ENCODE peak calls at places on chromosomes 12 and 14, in seven cellular contexts. Q is heart right ventricle, J is endothelial cell, M is B cell, Z is left ventricle myocardium inferior, U is foreskin fibroblast, G is heart left ventricle. F is an unnamed sample.

GRCh38 chr12:550473-551260 is 90.9 kb downstream of the B4GALNT3 start:
- DNase-seq in Q (no peak), Z (peak), M (no peak), U (no peak), J (no peak), G (no peak), F (no peak)

GRCh38 chr14:90760591-90761316 is 55.5 kb downstream of the TTC7B start:
- DNase-seq in M (no peak), G (no peak), Q (no peak), Z (no peak), J (no peak), U (peak), F (no peak)

GRCh38 chr14:63478024-63478423 is 65.2 kb downstream of the PPP2R5E start:
- DNase-seq in J (no peak), G (no peak), M (peak), Q (no peak), U (no peak), Z (no peak), F (no peak)

GRCh38 chr12:92470608-92471021 is 232.2 kb upstream of the PLEKHG7 start:
- DNase-seq in Q (no peak), G (no peak), M (peak), Z (no peak), U (no peak), J (no peak), F (no peak)

GRCh38 chr12:6959376-6960290 is 8.5 kb downstream of the PTPN6 start:
- DNase-seq in U (no peak), J (no peak), Z (peak), G (no peak), M (no peak), Q (peak), F (no peak)

GRCh38 chr12:127548123-127548553 is 718.8 kb upstream of the TMEM132C start:
- DNase-seq in J (no peak), U (peak), Q (no peak), G (no peak), Z (no peak), M (no peak), F (no peak)

GRCh38 chr12:121205491-121205890 is 4.4 kb upstream of the P2RX4 start:
- DNase-seq in Z (no peak), Q (no peak), G (no peak), U (peak), J (no peak), M (no peak), F (no peak)

GRCh38 chr12:90024261-90024660 is 315.6 kb upstream of the ATP2B1 start:
- DNase-seq in J (no peak), Q (no peak), U (peak), Z (no peak), M (no peak), G (no peak), F (no peak)

GRCh38 chr12:24534632-24535031 is 414.3 kb downstream of the BCAT1 start:
- DNase-seq in M (no peak), U (no peak), G (peak), Z (peak), J (no peak), Q (peak), F (no peak)

GRCh38 chr12:57069522-57069921 is 9.1 kb downstream of the NEMP1 start:
- DNase-seq in Q (peak), M (peak), J (peak), G (peak), Z (no peak), U (peak), F (peak)

GRCh38 chr12:93115198-93115601 is 186.1 kb upstream of the EEA1 start:
- DNase-seq in J (no peak), Q (no peak), Z (no peak), M (no peak), G (no peak), U (peak), F (no peak)

GRCh38 chr12:42730286-42730685 is 140.7 kb upstream of the PRICKLE1 start:
- DNase-seq in Q (no peak), M (no peak), U (peak), J (no peak), Z (no peak), G (no peak), F (no peak)

GRCh38 chr14:55329999-55330710 is 58.9 kb downstream of the FBXO34 start:
- DNase-seq in J (no peak), Q (no peak), Z (no peak), G (no peak), M (no peak), U (peak), F (no peak)

GRCh38 chr12:131511391-131511802 is 199.5 kb upstream of the SFSWAP start:
- DNase-seq in M (peak), U (no peak), Q (no peak), G (no peak), J (peak), Z (no peak), F (no peak)

GRCh38 chr12:27967551-27968054 is 4.9 kb downstream of the PTHLH start:
- DNase-seq in M (no peak), Z (no peak), J (no peak), U (peak), Q (no peak), G (no peak), F (no peak)

GRCh38 chr12:49131973-49132461 is 822 bp upstream of the TUBA1B start:
- DNase-seq in Q (no peak), J (no peak), G (no peak), U (peak), M (no peak), Z (no peak), F (no peak)

GRCh38 chr14:71891970-71892369 is 40.3 kb upstream of the RGS6 start:
- DNase-seq in Q (no peak), U (no peak), M (no peak), Z (no peak), G (no peak), J (no peak), F (no peak)

GRCh38 chr14:50469982-50470381 is 62.4 kb downstream of the MAP4K5 start:
- DNase-seq in U (no peak), G (no peak), Z (no peak), J (no peak), Q (no peak), M (no peak), F (no peak)

GRCh38 chr12:110312581-110313360 is 31.7 kb downstream of the ATP2A2 start:
- DNase-seq in Z (no peak), G (no peak), M (no peak), J (no peak), U (peak), Q (no peak), F (no peak)

GRCh38 chr12:51687142-51687935 is 96.3 kb downstream of the SCN8A start:
- DNase-seq in J (no peak), Z (no peak), U (peak), M (no peak), Q (no peak), G (no peak), F (no peak)

GRCh38 chr12:21631367-21631766 is 26.3 kb downstream of the LDHB start:
- DNase-seq in G (no peak), U (no peak), M (no peak), Q (no peak), J (no peak), Z (no peak), F (no peak)

GRCh38 chr12:117063162-117063911 is 35.9 kb downstream of the TESC start:
- DNase-seq in Q (peak), Z (no peak), G (peak), J (no peak), M (peak), U (no peak), F (no peak)

GRCh38 chr14:66038214-66038977 is 447.8 kb upstream of the CCDC196 start:
- DNase-seq in M (no peak), G (peak), Z (no peak), U (peak), Q (no peak), J (no peak), F (peak)

GRCh38 chr14:23539209-23539866 is 12.2 kb downstream of the ZFHX2 start:
- DNase-seq in Z (no peak), Q (no peak), J (peak), U (peak), M (peak), G (no peak), F (peak)

GRCh38 chr14:92539419-92539818 is 25.8 kb downstream of the RIN3 start:
- DNase-seq in G (no peak), M (no peak), Q (no peak), Z (no peak), J (no peak), U (no peak), F (no peak)

GRCh38 chr12:6700646-6701051 is at the start of gene PIANP:
- DNase-seq in Q (no peak), M (peak), G (no peak), J (peak), U (peak), Z (peak), F (peak)

GRCh38 chr14:24432259-24433131 is 2.7 kb downstream of the KHNYN start:
- DNase-seq in J (no peak), G (no peak), Q (no peak), M (no peak), Z (no peak), U (peak), F (no peak)

GRCh38 chr12:4069046-4070010 is 196.1 kb upstream of the PARP11 start:
- DNase-seq in U (no peak), Q (no peak), M (no peak), G (no peak), J (no peak), Z (no peak), F (no peak)

GRCh38 chr14:104026024-104026423 is 59.5 kb upstream of the ASPG start:
- DNase-seq in J (no peak), M (no peak), Q (no peak), Z (no peak), G (no peak), U (no peak), F (no peak)

GRCh38 chr14:53951661-53952265 is 4.9 kb downstream of the BMP4 start:
- DNase-seq in J (no peak), Q (no peak), G (no peak), U (peak), Z (peak), M (no peak), F (no peak)

GRCh38 chr14:72643317-72643801 is 250.5 kb downstream of the DPF3 start:
- DNase-seq in J (no peak), U (peak), G (no peak), Z (peak), M (no peak), Q (peak), F (no peak)

GRCh38 chr12:75011120-75011519 is 198.5 kb downstream of the KCNC2 start:
- DNase-seq in Z (no peak), U (no peak), Q (no peak), G (no peak), M (no peak), J (no peak), F (no peak)

GRCh38 chr12:534216-534615 is 74.5 kb downstream of the B4GALNT3 start:
- DNase-seq in J (no peak), Z (no peak), Q (no peak), M (no peak), U (no peak), G (no peak), F (no peak)

GRCh38 chr12:48000878-48001321 is 3.4 kb downstream of the COL2A1 start:
- DNase-seq in Z (no peak), G (peak), J (no peak), Q (peak), M (no peak), U (peak), F (no peak)

GRCh38 chr14:38442208-38442607 is 186.3 kb upstream of the CLEC14A start:
- DNase-seq in U (no peak), G (peak), Q (peak), M (no peak), Z (no peak), J (peak), F (no peak)
- TF ChIP-seq CTCF in U (no peak), G (no peak), Q (no peak), M (no peak), Z (no peak), J (no peak), F (no peak)

DNA sequence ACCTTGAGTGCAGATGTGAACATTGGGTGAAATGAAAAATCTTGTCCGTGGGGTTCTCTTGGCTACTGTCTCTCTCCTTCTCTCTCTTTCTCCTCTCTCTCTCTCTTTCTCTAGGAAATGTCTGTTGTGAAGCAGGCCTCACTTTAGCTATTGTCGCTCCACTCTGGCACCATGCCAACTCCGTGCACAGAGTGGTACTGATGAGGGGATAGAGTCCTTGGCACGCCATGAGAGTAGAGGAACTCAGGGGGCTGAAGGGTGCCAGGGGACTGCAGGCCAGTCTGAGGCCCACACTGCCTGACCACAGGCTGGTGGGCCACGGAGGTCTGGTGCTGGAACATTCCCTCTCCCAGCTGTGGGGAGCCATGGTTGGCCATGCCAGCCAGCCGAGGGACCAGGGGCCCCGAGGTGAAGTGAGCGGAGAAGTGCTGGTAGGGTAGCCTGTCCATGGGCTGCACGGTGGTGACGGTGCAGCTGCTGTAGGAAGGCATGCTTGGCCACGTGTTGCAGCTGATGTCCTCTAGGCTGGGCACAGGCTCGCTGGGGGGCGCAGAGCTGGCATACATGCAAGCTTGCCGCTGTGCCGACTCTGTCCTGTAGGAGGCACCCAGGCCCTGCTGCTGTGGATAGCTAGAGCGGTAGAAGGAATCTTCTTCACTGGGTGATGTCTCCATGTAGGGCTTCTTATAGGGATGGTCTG is 50.4 kb downstream of the TBX5 start:
- DNase-seq in Z (peak), G (peak), M (no peak), Q (peak), U (peak), J (peak), F (no peak)
- TF ChIP-seq CTCF in Z (peak), G (peak), M (no peak), Q (peak), U (peak), J (peak), F (peak)

GRCh38 chr12:53474819-53475218 is 22.9 kb downstream of the PCBP2 start:
- DNase-seq in U (no peak), G (no peak), M (no peak), Q (no peak), Z (no peak), J (no peak), F (no peak)

GRCh38 chr12:53474077-53474476 is 22.2 kb downstream of the PCBP2 start:
- DNase-seq in Q (no peak), Z (no peak), U (no peak), J (no peak), M (no peak), G (no peak), F (no peak)

GRCh38 chr12:53478865-53479264 is 20.4 kb downstream of the MAP3K12 start:
- DNase-seq in U (no peak), G (no peak), Z (no peak), M (no peak), Q (no peak), J (no peak), F (no peak)

GRCh38 chr12:53479314-53479713 is 19.9 kb downstream of the MAP3K12 start:
- DNase-seq in J (no peak), G (no peak), Z (no peak), Q (no peak), M (no peak), U (no peak), F (no peak)

GRCh38 chr12:53476769-53477209 is 22.5 kb downstream of the MAP3K12 start:
- DNase-seq in M (no peak), U (peak), J (peak), Z (no peak), Q (no peak), G (no peak), F (no peak)
- TF ChIP-seq CTCF in M (peak), U (peak), J (peak), Z (peak), Q (peak), G (peak), F (peak)

DNA sequence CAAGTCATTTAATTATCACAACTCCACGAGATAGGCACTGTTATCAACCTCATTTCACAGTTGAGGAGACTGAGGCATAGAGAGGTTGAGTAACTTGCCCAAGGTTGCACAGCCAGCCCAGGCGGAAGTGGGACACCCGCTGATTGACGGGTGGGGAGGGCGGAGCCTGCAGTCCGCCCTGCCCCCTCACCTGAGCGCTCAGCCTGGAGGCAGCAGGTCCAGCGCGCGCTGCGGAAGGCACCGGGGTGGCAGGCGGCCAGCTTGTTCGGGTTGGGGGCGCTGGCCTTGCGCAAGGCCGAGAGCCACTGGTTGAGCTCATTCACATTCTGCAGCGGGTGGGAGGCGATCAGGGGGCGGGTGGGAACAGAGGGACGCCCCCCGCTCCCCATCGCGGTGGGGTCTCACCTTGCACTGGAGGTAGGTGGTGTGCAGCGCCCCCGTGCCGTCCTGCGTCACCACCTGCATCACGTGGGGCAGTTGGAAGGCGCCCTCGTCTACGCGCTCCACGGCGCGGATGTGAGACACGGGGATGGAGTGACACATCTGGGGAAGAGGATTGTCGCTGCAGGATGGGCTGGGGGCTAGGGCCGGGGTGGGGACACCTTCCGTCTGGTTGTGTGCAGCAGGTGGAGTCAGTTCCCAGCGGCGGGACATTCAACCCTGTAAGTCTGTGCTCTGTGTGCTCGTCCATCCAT is 31.7 kb downstream of the RASAL1 start:
- DNase-seq in G (no peak), U (no peak), J (no peak), Q (no peak), Z (no peak), M (peak), F (no peak)
- TF ChIP-seq CTCF in G (no peak), U (no peak), J (no peak), Q (no peak), Z (no peak), M (no peak), F (no peak)

GRCh38 chr12:64608901-64609542 is 1.3 kb upstream of the RASSF3 start:
- DNase-seq in J (peak), Z (no peak), Q (peak), M (peak), G (no peak), U (peak), F (no peak)
- TF ChIP-seq CTCF in J (no peak), Z (no peak), Q (no peak), M (no peak), G (no peak), U (peak), F (no peak)

GRCh38 chr12:94754653-94755052 is 104.3 kb upstream of the TMCC3 start:
- DNase-seq in Q (no peak), G (no peak), J (no peak), M (no peak), Z (no peak), U (peak), F (no peak)
- TF ChIP-seq CTCF in Q (peak), G (no peak), J (no peak), M (no peak), Z (peak), U (peak), F (peak)

F was measured in neural crest cell.